ENCODE peak calls at places on chromosomes 11 and 22, in five cellular contexts. One of them, this sample, is unnamed.

GRCh38 chr11:14905104-14906033 is 13.3 kb upstream of the CYP2R1 start:
- DNase-seq in activated CD4-positive, CD25-positive, alpha-beta regulatory T cell treated with anti-CD3 and anti-CD28 coated beads, Interleukin-2, amount 50 U/mL, for 72 hours: peak; percentile 68
- DNase-seq in thyroid gland: peak; percentile 60
- DNase-seq in stimulated activated CD8-positive, alpha-beta memory T cell treated with anti-CD3 and anti-CD28 coated beads, Interleukin-4, amount 100 ng/mL, for 24 hours: peak; percentile 42
- DNase-seq in retinal pigment epithelial cell: no peak
- DNase-seq in this sample: no peak

GRCh38 chr11:68430801-68431200 is 29.8 kb upstream of the PPP6R3 start:
- DNase-seq in activated CD4-positive, CD25-positive, alpha-beta regulatory T cell treated with anti-CD3 and anti-CD28 coated beads, Interleukin-2, amount 50 U/mL, for 72 hours: no peak
- DNase-seq in thyroid gland: peak; percentile 32
- DNase-seq in stimulated activated CD8-positive, alpha-beta memory T cell treated with anti-CD3 and anti-CD28 coated beads, Interleukin-4, amount 100 ng/mL, for 24 hours: no peak
- DNase-seq in retinal pigment epithelial cell: no peak
- DNase-seq in this sample: no peak

GRCh38 chr11:109132539-109132938 is 289.5 kb upstream of the C11orf87 start:
- DNase-seq in activated CD4-positive, CD25-positive, alpha-beta regulatory T cell treated with anti-CD3 and anti-CD28 coated beads, Interleukin-2, amount 50 U/mL, for 72 hours: no peak
- DNase-seq in thyroid gland: no peak
- DNase-seq in stimulated activated CD8-positive, alpha-beta memory T cell treated with anti-CD3 and anti-CD28 coated beads, Interleukin-4, amount 100 ng/mL, for 24 hours: no peak
- DNase-seq in retinal pigment epithelial cell: no peak
- DNase-seq in this sample: no peak

GRCh38 chr11:2363816-2364370 is 13.2 kb upstream of the CD81 start:
- DNase-seq in activated CD4-positive, CD25-positive, alpha-beta regulatory T cell treated with anti-CD3 and anti-CD28 coated beads, Interleukin-2, amount 50 U/mL, for 72 hours: no peak
- DNase-seq in thyroid gland: no peak
- DNase-seq in stimulated activated CD8-positive, alpha-beta memory T cell treated with anti-CD3 and anti-CD28 coated beads, Interleukin-4, amount 100 ng/mL, for 24 hours: no peak
- DNase-seq in retinal pigment epithelial cell: no peak
- DNase-seq in this sample: no peak

GRCh38 chr22:19749876-19750275 is 10.7 kb upstream of the TBX1 start:
- DNase-seq in activated CD4-positive, CD25-positive, alpha-beta regulatory T cell treated with anti-CD3 and anti-CD28 coated beads, Interleukin-2, amount 50 U/mL, for 72 hours: no peak
- DNase-seq in thyroid gland: no peak
- DNase-seq in stimulated activated CD8-positive, alpha-beta memory T cell treated with anti-CD3 and anti-CD28 coated beads, Interleukin-4, amount 100 ng/mL, for 24 hours: no peak
- DNase-seq in retinal pigment epithelial cell: no peak
- DNase-seq in this sample: no peak

GRCh38 chr11:1260023-1260501 is 37.2 kb downstream of the MUC5B start:
- DNase-seq in activated CD4-positive, CD25-positive, alpha-beta regulatory T cell treated with anti-CD3 and anti-CD28 coated beads, Interleukin-2, amount 50 U/mL, for 72 hours: peak; percentile 49
- DNase-seq in thyroid gland: peak; percentile 10
- DNase-seq in stimulated activated CD8-positive, alpha-beta memory T cell treated with anti-CD3 and anti-CD28 coated beads, Interleukin-4, amount 100 ng/mL, for 24 hours: peak; percentile 23
- DNase-seq in retinal pigment epithelial cell: no peak
- DNase-seq in this sample: no peak

GRCh38 chr11:80668039-80668438 is 1227.2 kb upstream of the TENM4 start:
- DNase-seq in activated CD4-positive, CD25-positive, alpha-beta regulatory T cell treated with anti-CD3 and anti-CD28 coated beads, Interleukin-2, amount 50 U/mL, for 72 hours: no peak
- DNase-seq in thyroid gland: no peak
- DNase-seq in stimulated activated CD8-positive, alpha-beta memory T cell treated with anti-CD3 and anti-CD28 coated beads, Interleukin-4, amount 100 ng/mL, for 24 hours: no peak
- DNase-seq in retinal pigment epithelial cell: no peak
- DNase-seq in this sample: no peak

GRCh38 chr11:119615879-119616190 is 113.2 kb downstream of the NECTIN1 start:
- DNase-seq in activated CD4-positive, CD25-positive, alpha-beta regulatory T cell treated with anti-CD3 and anti-CD28 coated beads, Interleukin-2, amount 50 U/mL, for 72 hours: no peak
- DNase-seq in thyroid gland: no peak
- DNase-seq in stimulated activated CD8-positive, alpha-beta memory T cell treated with anti-CD3 and anti-CD28 coated beads, Interleukin-4, amount 100 ng/mL, for 24 hours: no peak
- DNase-seq in retinal pigment epithelial cell: no peak
- DNase-seq in this sample: no peak

GRCh38 chr11:728901-729491 is 18.3 kb upstream of the TALDO1 start:
- DNase-seq in activated CD4-positive, CD25-positive, alpha-beta regulatory T cell treated with anti-CD3 and anti-CD28 coated beads, Interleukin-2, amount 50 U/mL, for 72 hours: no peak
- DNase-seq in thyroid gland: no peak
- DNase-seq in stimulated activated CD8-positive, alpha-beta memory T cell treated with anti-CD3 and anti-CD28 coated beads, Interleukin-4, amount 100 ng/mL, for 24 hours: no peak
- DNase-seq in retinal pigment epithelial cell: no peak
- DNase-seq in this sample: no peak

GRCh38 chr11:103830205-103830604 is 206.2 kb upstream of the DDI1 start:
- DNase-seq in activated CD4-positive, CD25-positive, alpha-beta regulatory T cell treated with anti-CD3 and anti-CD28 coated beads, Interleukin-2, amount 50 U/mL, for 72 hours: no peak
- DNase-seq in thyroid gland: no peak
- DNase-seq in stimulated activated CD8-positive, alpha-beta memory T cell treated with anti-CD3 and anti-CD28 coated beads, Interleukin-4, amount 100 ng/mL, for 24 hours: no peak
- DNase-seq in retinal pigment epithelial cell: no peak
- DNase-seq in this sample: no peak

GRCh38 chr11:77470971-77471370 is 2.9 kb downstream of the PAK1 start:
- DNase-seq in activated CD4-positive, CD25-positive, alpha-beta regulatory T cell treated with anti-CD3 and anti-CD28 coated beads, Interleukin-2, amount 50 U/mL, for 72 hours: no peak
- DNase-seq in thyroid gland: no peak
- DNase-seq in stimulated activated CD8-positive, alpha-beta memory T cell treated with anti-CD3 and anti-CD28 coated beads, Interleukin-4, amount 100 ng/mL, for 24 hours: no peak
- DNase-seq in retinal pigment epithelial cell: no peak
- DNase-seq in this sample: no peak

GRCh38 chr11:81674211-81674610 is 1059.5 kb downstream of the FAM181B start:
- DNase-seq in activated CD4-positive, CD25-positive, alpha-beta regulatory T cell treated with anti-CD3 and anti-CD28 coated beads, Interleukin-2, amount 50 U/mL, for 72 hours: no peak
- DNase-seq in thyroid gland: no peak
- DNase-seq in stimulated activated CD8-positive, alpha-beta memory T cell treated with anti-CD3 and anti-CD28 coated beads, Interleukin-4, amount 100 ng/mL, for 24 hours: no peak
- DNase-seq in retinal pigment epithelial cell: no peak
- DNase-seq in this sample: no peak

GRCh38 chr11:58647141-58647699 is 24.8 kb downstream of the CNTF start:
- DNase-seq in activated CD4-positive, CD25-positive, alpha-beta regulatory T cell treated with anti-CD3 and anti-CD28 coated beads, Interleukin-2, amount 50 U/mL, for 72 hours: no peak
- DNase-seq in thyroid gland: no peak
- DNase-seq in stimulated activated CD8-positive, alpha-beta memory T cell treated with anti-CD3 and anti-CD28 coated beads, Interleukin-4, amount 100 ng/mL, for 24 hours: no peak
- DNase-seq in retinal pigment epithelial cell: no peak
- DNase-seq in this sample: no peak

GRCh38 chr11:10975287-10975721 is 117.5 kb upstream of the ZBED5 start:
- DNase-seq in activated CD4-positive, CD25-positive, alpha-beta regulatory T cell treated with anti-CD3 and anti-CD28 coated beads, Interleukin-2, amount 50 U/mL, for 72 hours: no peak
- DNase-seq in thyroid gland: no peak
- DNase-seq in stimulated activated CD8-positive, alpha-beta memory T cell treated with anti-CD3 and anti-CD28 coated beads, Interleukin-4, amount 100 ng/mL, for 24 hours: no peak
- DNase-seq in retinal pigment epithelial cell: peak; percentile 8
- DNase-seq in this sample: no peak

GRCh38 chr11:64028398-64029115 is 7.2 kb upstream of the FLRT1 start:
- DNase-seq in activated CD4-positive, CD25-positive, alpha-beta regulatory T cell treated with anti-CD3 and anti-CD28 coated beads, Interleukin-2, amount 50 U/mL, for 72 hours: no peak
- DNase-seq in thyroid gland: peak; percentile 63
- DNase-seq in stimulated activated CD8-positive, alpha-beta memory T cell treated with anti-CD3 and anti-CD28 coated beads, Interleukin-4, amount 100 ng/mL, for 24 hours: no peak
- DNase-seq in retinal pigment epithelial cell: no peak
- DNase-seq in this sample: peak; percentile 72

GRCh38 chr11:68146704-68147474 is 25.7 kb upstream of the CHKA start:
- DNase-seq in activated CD4-positive, CD25-positive, alpha-beta regulatory T cell treated with anti-CD3 and anti-CD28 coated beads, Interleukin-2, amount 50 U/mL, for 72 hours: no peak
- DNase-seq in thyroid gland: peak; percentile 90
- DNase-seq in stimulated activated CD8-positive, alpha-beta memory T cell treated with anti-CD3 and anti-CD28 coated beads, Interleukin-4, amount 100 ng/mL, for 24 hours: no peak
- DNase-seq in retinal pigment epithelial cell: no peak
- DNase-seq in this sample: peak; percentile 27

GRCh38 chr11:95674669-95675358 is 114.8 kb downstream of the FAM76B start:
- DNase-seq in activated CD4-positive, CD25-positive, alpha-beta regulatory T cell treated with anti-CD3 and anti-CD28 coated beads, Interleukin-2, amount 50 U/mL, for 72 hours: no peak
- DNase-seq in thyroid gland: no peak
- DNase-seq in stimulated activated CD8-positive, alpha-beta memory T cell treated with anti-CD3 and anti-CD28 coated beads, Interleukin-4, amount 100 ng/mL, for 24 hours: peak; percentile 19
- DNase-seq in retinal pigment epithelial cell: no peak
- DNase-seq in this sample: no peak

GRCh38 chr22:50612715-50613221 is 12.2 kb downstream of the MAPK8IP2 start:
- DNase-seq in activated CD4-positive, CD25-positive, alpha-beta regulatory T cell treated with anti-CD3 and anti-CD28 coated beads, Interleukin-2, amount 50 U/mL, for 72 hours: peak; percentile 41
- DNase-seq in thyroid gland: no peak
- DNase-seq in stimulated activated CD8-positive, alpha-beta memory T cell treated with anti-CD3 and anti-CD28 coated beads, Interleukin-4, amount 100 ng/mL, for 24 hours: no peak
- DNase-seq in retinal pigment epithelial cell: no peak
- DNase-seq in this sample: no peak

GRCh38 chr11:97140885-97141494 is 751.2 kb downstream of the JRKL start:
- DNase-seq in activated CD4-positive, CD25-positive, alpha-beta regulatory T cell treated with anti-CD3 and anti-CD28 coated beads, Interleukin-2, amount 50 U/mL, for 72 hours: no peak
- DNase-seq in thyroid gland: no peak
- DNase-seq in stimulated activated CD8-positive, alpha-beta memory T cell treated with anti-CD3 and anti-CD28 coated beads, Interleukin-4, amount 100 ng/mL, for 24 hours: no peak
- DNase-seq in retinal pigment epithelial cell: no peak
- DNase-seq in this sample: peak; percentile 25

GRCh38 chr11:12961615-12962014 is 47.5 kb upstream of the RASSF10 start:
- DNase-seq in activated CD4-positive, CD25-positive, alpha-beta regulatory T cell treated with anti-CD3 and anti-CD28 coated beads, Interleukin-2, amount 50 U/mL, for 72 hours: no peak
- DNase-seq in thyroid gland: no peak
- DNase-seq in stimulated activated CD8-positive, alpha-beta memory T cell treated with anti-CD3 and anti-CD28 coated beads, Interleukin-4, amount 100 ng/mL, for 24 hours: no peak
- DNase-seq in retinal pigment epithelial cell: no peak
- DNase-seq in this sample: no peak

GRCh38 chr11:2930705-2931415 is 1.6 kb upstream of the PHLDA2 start:
- DNase-seq in activated CD4-positive, CD25-positive, alpha-beta regulatory T cell treated with anti-CD3 and anti-CD28 coated beads, Interleukin-2, amount 50 U/mL, for 72 hours: peak; percentile 59
- DNase-seq in thyroid gland: peak; percentile 95
- DNase-seq in stimulated activated CD8-positive, alpha-beta memory T cell treated with anti-CD3 and anti-CD28 coated beads, Interleukin-4, amount 100 ng/mL, for 24 hours: no peak
- DNase-seq in retinal pigment epithelial cell: no peak
- DNase-seq in this sample: no peak

GRCh38 chr22:19825016-19825339 is 29.7 kb downstream of the GNB1L start:
- DNase-seq in activated CD4-positive, CD25-positive, alpha-beta regulatory T cell treated with anti-CD3 and anti-CD28 coated beads, Interleukin-2, amount 50 U/mL, for 72 hours: no peak
- DNase-seq in thyroid gland: no peak
- DNase-seq in stimulated activated CD8-positive, alpha-beta memory T cell treated with anti-CD3 and anti-CD28 coated beads, Interleukin-4, amount 100 ng/mL, for 24 hours: no peak
- DNase-seq in retinal pigment epithelial cell: no peak
- DNase-seq in this sample: no peak

GRCh38 chr11:122478986-122479385 is 176.5 kb upstream of the UBASH3B start:
- DNase-seq in activated CD4-positive, CD25-positive, alpha-beta regulatory T cell treated with anti-CD3 and anti-CD28 coated beads, Interleukin-2, amount 50 U/mL, for 72 hours: no peak
- DNase-seq in thyroid gland: no peak
- DNase-seq in stimulated activated CD8-positive, alpha-beta memory T cell treated with anti-CD3 and anti-CD28 coated beads, Interleukin-4, amount 100 ng/mL, for 24 hours: no peak
- DNase-seq in retinal pigment epithelial cell: no peak
- DNase-seq in this sample: no peak

GRCh38 chr11:126655807-126656128 is 300.3 kb downstream of the ST3GAL4 start:
- DNase-seq in activated CD4-positive, CD25-positive, alpha-beta regulatory T cell treated with anti-CD3 and anti-CD28 coated beads, Interleukin-2, amount 50 U/mL, for 72 hours: no peak
- DNase-seq in thyroid gland: no peak
- DNase-seq in stimulated activated CD8-positive, alpha-beta memory T cell treated with anti-CD3 and anti-CD28 coated beads, Interleukin-4, amount 100 ng/mL, for 24 hours: no peak
- DNase-seq in retinal pigment epithelial cell: no peak
- DNase-seq in this sample: no peak

GRCh38 chr22:30308518-30309230 is 18.1 kb downstream of the TBC1D10A start:
- DNase-seq in activated CD4-positive, CD25-positive, alpha-beta regulatory T cell treated with anti-CD3 and anti-CD28 coated beads, Interleukin-2, amount 50 U/mL, for 72 hours: no peak
- DNase-seq in thyroid gland: no peak
- DNase-seq in stimulated activated CD8-positive, alpha-beta memory T cell treated with anti-CD3 and anti-CD28 coated beads, Interleukin-4, amount 100 ng/mL, for 24 hours: no peak
- DNase-seq in retinal pigment epithelial cell: no peak
- DNase-seq in this sample: no peak

GRCh38 chr11:112822478-112823274 is 138.5 kb upstream of the NCAM1 start:
- DNase-seq in activated CD4-positive, CD25-positive, alpha-beta regulatory T cell treated with anti-CD3 and anti-CD28 coated beads, Interleukin-2, amount 50 U/mL, for 72 hours: no peak
- DNase-seq in thyroid gland: peak; percentile 14
- DNase-seq in stimulated activated CD8-positive, alpha-beta memory T cell treated with anti-CD3 and anti-CD28 coated beads, Interleukin-4, amount 100 ng/mL, for 24 hours: no peak
- DNase-seq in retinal pigment epithelial cell: peak; percentile 14
- DNase-seq in this sample: no peak

GRCh38 chr11:9315078-9315688 is 790 bp upstream of the TMEM41B start:
- DNase-seq in activated CD4-positive, CD25-positive, alpha-beta regulatory T cell treated with anti-CD3 and anti-CD28 coated beads, Interleukin-2, amount 50 U/mL, for 72 hours: peak; percentile 31
- DNase-seq in thyroid gland: peak; percentile 7
- DNase-seq in stimulated activated CD8-positive, alpha-beta memory T cell treated with anti-CD3 and anti-CD28 coated beads, Interleukin-4, amount 100 ng/mL, for 24 hours: no peak
- DNase-seq in retinal pigment epithelial cell: no peak
- DNase-seq in this sample: no peak

GRCh38 chr22:29689872-29690213 is 30.0 kb upstream of the CABP7 start:
- DNase-seq in activated CD4-positive, CD25-positive, alpha-beta regulatory T cell treated with anti-CD3 and anti-CD28 coated beads, Interleukin-2, amount 50 U/mL, for 72 hours: no peak
- DNase-seq in thyroid gland: peak; percentile 55
- DNase-seq in stimulated activated CD8-positive, alpha-beta memory T cell treated with anti-CD3 and anti-CD28 coated beads, Interleukin-4, amount 100 ng/mL, for 24 hours: peak; percentile 3
- DNase-seq in retinal pigment epithelial cell: no peak
- DNase-seq in this sample: peak; percentile 54

GRCh38 chr22:25680949-25681348 is 61.0 kb upstream of the MYO18B start:
- DNase-seq in activated CD4-positive, CD25-positive, alpha-beta regulatory T cell treated with anti-CD3 and anti-CD28 coated beads, Interleukin-2, amount 50 U/mL, for 72 hours: no peak
- DNase-seq in thyroid gland: no peak
- DNase-seq in stimulated activated CD8-positive, alpha-beta memory T cell treated with anti-CD3 and anti-CD28 coated beads, Interleukin-4, amount 100 ng/mL, for 24 hours: no peak
- DNase-seq in retinal pigment epithelial cell: no peak
- DNase-seq in this sample: no peak

GRCh38 chr11:70568504-70569172 is 170.3 kb downstream of the CTTN start:
- DNase-seq in activated CD4-positive, CD25-positive, alpha-beta regulatory T cell treated with anti-CD3 and anti-CD28 coated beads, Interleukin-2, amount 50 U/mL, for 72 hours: no peak
- DNase-seq in thyroid gland: peak; percentile 34
- DNase-seq in stimulated activated CD8-positive, alpha-beta memory T cell treated with anti-CD3 and anti-CD28 coated beads, Interleukin-4, amount 100 ng/mL, for 24 hours: no peak
- DNase-seq in retinal pigment epithelial cell: no peak
- DNase-seq in this sample: no peak

This sample was measured in SK-N-DZ.